ENCODE peak calls at places on chromosomes 11 and 22, in six cellular contexts. One of them, this sample, is unnamed.
A peak's percentile ranks its signal among the peaks of the same experiment; 100 is the strongest.

GRCh38 chr11:64809781-64810241 is 540 bp downstream of the MEN1 start:
- DNase-seq in suprapubic skin: no peak
- DNase-seq in lung: peak; percentile 36
- DNase-seq in stimulated activated CD4-positive, alpha-beta T cell treated with anti-CD3 and anti-CD28 coated beads, Interleukin-1b, Interleukin-23, amount 100 ng/mL, for 48 hours: no peak
- DNase-seq in heart right ventricle: no peak
- DNase-seq in activated CD8-positive, alpha-beta memory T cell treated with anti-CD3 and anti-CD28 coated beads for 4 hours: no peak
- DNase-seq in this sample: peak; percentile 80

GRCh38 chr11:67571443-67571842 is 12.2 kb upstream of the GSTP1 start:
- DNase-seq in suprapubic skin: no peak
- DNase-seq in heart right ventricle: no peak
- DNase-seq in stimulated activated CD4-positive, alpha-beta T cell treated with anti-CD3 and anti-CD28 coated beads, Interleukin-1b, Interleukin-23, amount 100 ng/mL, for 48 hours: no peak
- DNase-seq in lung: no peak
- DNase-seq in activated CD8-positive, alpha-beta memory T cell treated with anti-CD3 and anti-CD28 coated beads for 4 hours: no peak
- DNase-seq in this sample: no peak

GRCh38 chr22:40383905-40384304 is 13.5 kb downstream of the SGSM3 start:
- DNase-seq in stimulated activated CD4-positive, alpha-beta T cell treated with anti-CD3 and anti-CD28 coated beads, Interleukin-1b, Interleukin-23, amount 100 ng/mL, for 48 hours: no peak
- DNase-seq in activated CD8-positive, alpha-beta memory T cell treated with anti-CD3 and anti-CD28 coated beads for 4 hours: no peak
- DNase-seq in lung: no peak
- DNase-seq in heart right ventricle: no peak
- DNase-seq in suprapubic skin: no peak
- DNase-seq in this sample: no peak

GRCh38 chr11:66264893-66265292 is 3.5 kb upstream of the RAB1B start:
- DNase-seq in suprapubic skin: no peak
- DNase-seq in lung: no peak
- DNase-seq in stimulated activated CD4-positive, alpha-beta T cell treated with anti-CD3 and anti-CD28 coated beads, Interleukin-1b, Interleukin-23, amount 100 ng/mL, for 48 hours: peak; percentile 49
- DNase-seq in heart right ventricle: no peak
- DNase-seq in activated CD8-positive, alpha-beta memory T cell treated with anti-CD3 and anti-CD28 coated beads for 4 hours: no peak
- DNase-seq in this sample: no peak

GRCh38 chr22:41780714-41781507 is 19.6 kb upstream of the CCDC134 start:
- DNase-seq in stimulated activated CD4-positive, alpha-beta T cell treated with anti-CD3 and anti-CD28 coated beads, Interleukin-1b, Interleukin-23, amount 100 ng/mL, for 48 hours: peak; percentile 95
- DNase-seq in suprapubic skin: peak; percentile 80
- DNase-seq in heart right ventricle: peak; percentile 44
- DNase-seq in activated CD8-positive, alpha-beta memory T cell treated with anti-CD3 and anti-CD28 coated beads for 4 hours: peak; percentile 65
- DNase-seq in lung: peak; percentile 70
- DNase-seq in this sample: no peak

GRCh38 chr11:112795142-112795815 is 165.9 kb upstream of the NCAM1 start:
- DNase-seq in suprapubic skin: no peak
- DNase-seq in activated CD8-positive, alpha-beta memory T cell treated with anti-CD3 and anti-CD28 coated beads for 4 hours: no peak
- DNase-seq in lung: no peak
- DNase-seq in stimulated activated CD4-positive, alpha-beta T cell treated with anti-CD3 and anti-CD28 coated beads, Interleukin-1b, Interleukin-23, amount 100 ng/mL, for 48 hours: no peak
- DNase-seq in heart right ventricle: no peak
- DNase-seq in this sample: no peak

GRCh38 chr11:122122179-122122578 is 6.2 kb upstream of the BLID start:
- DNase-seq in activated CD8-positive, alpha-beta memory T cell treated with anti-CD3 and anti-CD28 coated beads for 4 hours: no peak
- DNase-seq in suprapubic skin: no peak
- DNase-seq in lung: no peak
- DNase-seq in stimulated activated CD4-positive, alpha-beta T cell treated with anti-CD3 and anti-CD28 coated beads, Interleukin-1b, Interleukin-23, amount 100 ng/mL, for 48 hours: no peak
- DNase-seq in heart right ventricle: no peak
- DNase-seq in this sample: no peak

GRCh38 chr11:12083380-12083779 is 27.0 kb upstream of the MICAL2 start:
- DNase-seq in stimulated activated CD4-positive, alpha-beta T cell treated with anti-CD3 and anti-CD28 coated beads, Interleukin-1b, Interleukin-23, amount 100 ng/mL, for 48 hours: no peak
- DNase-seq in suprapubic skin: peak; percentile 17
- DNase-seq in lung: no peak
- DNase-seq in activated CD8-positive, alpha-beta memory T cell treated with anti-CD3 and anti-CD28 coated beads for 4 hours: no peak
- DNase-seq in heart right ventricle: no peak
- DNase-seq in this sample: no peak

GRCh38 chr22:40312050-40312449 is 34.2 kb upstream of the ADSL start:
- DNase-seq in activated CD8-positive, alpha-beta memory T cell treated with anti-CD3 and anti-CD28 coated beads for 4 hours: no peak
- DNase-seq in heart right ventricle: no peak
- DNase-seq in suprapubic skin: no peak
- DNase-seq in stimulated activated CD4-positive, alpha-beta T cell treated with anti-CD3 and anti-CD28 coated beads, Interleukin-1b, Interleukin-23, amount 100 ng/mL, for 48 hours: no peak
- DNase-seq in lung: no peak
- DNase-seq in this sample: no peak

GRCh38 chr11:115421338-115422012 is 82.7 kb downstream of the CADM1 start:
- DNase-seq in heart right ventricle: no peak
- DNase-seq in lung: no peak
- DNase-seq in suprapubic skin: no peak
- DNase-seq in stimulated activated CD4-positive, alpha-beta T cell treated with anti-CD3 and anti-CD28 coated beads, Interleukin-1b, Interleukin-23, amount 100 ng/mL, for 48 hours: no peak
- DNase-seq in activated CD8-positive, alpha-beta memory T cell treated with anti-CD3 and anti-CD28 coated beads for 4 hours: no peak
- DNase-seq in this sample: no peak

GRCh38 chr11:69541501-69542313 is 60.2 kb downstream of the LINC01488 start:
- DNase-seq in stimulated activated CD4-positive, alpha-beta T cell treated with anti-CD3 and anti-CD28 coated beads, Interleukin-1b, Interleukin-23, amount 100 ng/mL, for 48 hours: no peak
- DNase-seq in suprapubic skin: peak; percentile 18
- DNase-seq in heart right ventricle: no peak
- DNase-seq in lung: peak; percentile 70
- DNase-seq in activated CD8-positive, alpha-beta memory T cell treated with anti-CD3 and anti-CD28 coated beads for 4 hours: no peak
- DNase-seq in this sample: peak; percentile 12

GRCh38 chr22:47128216-47129215 is 366.1 kb downstream of the TBC1D22A start:
- DNase-seq in lung: no peak
- DNase-seq in stimulated activated CD4-positive, alpha-beta T cell treated with anti-CD3 and anti-CD28 coated beads, Interleukin-1b, Interleukin-23, amount 100 ng/mL, for 48 hours: no peak
- DNase-seq in suprapubic skin: peak; percentile 57
- DNase-seq in activated CD8-positive, alpha-beta memory T cell treated with anti-CD3 and anti-CD28 coated beads for 4 hours: no peak
- DNase-seq in heart right ventricle: no peak
- DNase-seq in this sample: no peak

GRCh38 chr11:69217276-69218105 is 61.8 kb downstream of the SMIM38 start:
- DNase-seq in suprapubic skin: peak; percentile 52
- DNase-seq in activated CD8-positive, alpha-beta memory T cell treated with anti-CD3 and anti-CD28 coated beads for 4 hours: no peak
- DNase-seq in lung: no peak
- DNase-seq in stimulated activated CD4-positive, alpha-beta T cell treated with anti-CD3 and anti-CD28 coated beads, Interleukin-1b, Interleukin-23, amount 100 ng/mL, for 48 hours: no peak
- DNase-seq in heart right ventricle: no peak
- DNase-seq in this sample: no peak

GRCh38 chr11:12160680-12161079 is 50.3 kb downstream of the MICAL2 start:
- DNase-seq in lung: no peak
- DNase-seq in heart right ventricle: no peak
- DNase-seq in suprapubic skin: no peak
- DNase-seq in stimulated activated CD4-positive, alpha-beta T cell treated with anti-CD3 and anti-CD28 coated beads, Interleukin-1b, Interleukin-23, amount 100 ng/mL, for 48 hours: no peak
- DNase-seq in activated CD8-positive, alpha-beta memory T cell treated with anti-CD3 and anti-CD28 coated beads for 4 hours: no peak
- DNase-seq in this sample: no peak

GRCh38 chr11:114262681-114263509 is 33.3 kb upstream of the NNMT start:
- DNase-seq in heart right ventricle: no peak
- DNase-seq in lung: no peak
- DNase-seq in stimulated activated CD4-positive, alpha-beta T cell treated with anti-CD3 and anti-CD28 coated beads, Interleukin-1b, Interleukin-23, amount 100 ng/mL, for 48 hours: no peak
- DNase-seq in suprapubic skin: peak; percentile 34
- DNase-seq in activated CD8-positive, alpha-beta memory T cell treated with anti-CD3 and anti-CD28 coated beads for 4 hours: no peak
- DNase-seq in this sample: no peak

GRCh38 chr11:35905901-35906661 is 37.8 kb upstream of the LDLRAD3 start:
- DNase-seq in suprapubic skin: no peak
- DNase-seq in heart right ventricle: no peak
- DNase-seq in lung: peak; percentile 16
- DNase-seq in stimulated activated CD4-positive, alpha-beta T cell treated with anti-CD3 and anti-CD28 coated beads, Interleukin-1b, Interleukin-23, amount 100 ng/mL, for 48 hours: no peak
- DNase-seq in activated CD8-positive, alpha-beta memory T cell treated with anti-CD3 and anti-CD28 coated beads for 4 hours: no peak
- DNase-seq in this sample: no peak

GRCh38 chr22:26479043-26479791 is 4.4 kb downstream of the HPS4 start:
- DNase-seq in stimulated activated CD4-positive, alpha-beta T cell treated with anti-CD3 and anti-CD28 coated beads, Interleukin-1b, Interleukin-23, amount 100 ng/mL, for 48 hours: no peak
- DNase-seq in heart right ventricle: no peak
- DNase-seq in suprapubic skin: no peak
- DNase-seq in activated CD8-positive, alpha-beta memory T cell treated with anti-CD3 and anti-CD28 coated beads for 4 hours: no peak
- DNase-seq in lung: no peak
- DNase-seq in this sample: no peak

GRCh38 chr11:95413761-95414160 is 182.8 kb upstream of the SESN3 start:
- DNase-seq in lung: no peak
- DNase-seq in activated CD8-positive, alpha-beta memory T cell treated with anti-CD3 and anti-CD28 coated beads for 4 hours: no peak
- DNase-seq in heart right ventricle: no peak
- DNase-seq in suprapubic skin: no peak
- DNase-seq in stimulated activated CD4-positive, alpha-beta T cell treated with anti-CD3 and anti-CD28 coated beads, Interleukin-1b, Interleukin-23, amount 100 ng/mL, for 48 hours: no peak
- DNase-seq in this sample: no peak

GRCh38 chr11:110091995-110092576 is 1.1 kb upstream of the ZC3H12C start:
- DNase-seq in activated CD8-positive, alpha-beta memory T cell treated with anti-CD3 and anti-CD28 coated beads for 4 hours: no peak
- DNase-seq in suprapubic skin: no peak
- DNase-seq in stimulated activated CD4-positive, alpha-beta T cell treated with anti-CD3 and anti-CD28 coated beads, Interleukin-1b, Interleukin-23, amount 100 ng/mL, for 48 hours: no peak
- DNase-seq in lung: no peak
- DNase-seq in heart right ventricle: no peak
- DNase-seq in this sample: no peak

GRCh38 chr11:2664886-2665746 is 34.7 kb downstream of the KCNQ1OT1 start:
- DNase-seq in heart right ventricle: no peak
- DNase-seq in lung: no peak
- DNase-seq in activated CD8-positive, alpha-beta memory T cell treated with anti-CD3 and anti-CD28 coated beads for 4 hours: no peak
- DNase-seq in stimulated activated CD4-positive, alpha-beta T cell treated with anti-CD3 and anti-CD28 coated beads, Interleukin-1b, Interleukin-23, amount 100 ng/mL, for 48 hours: no peak
- DNase-seq in suprapubic skin: peak; percentile 48
- DNase-seq in this sample: no peak

GRCh38 chr11:19237381-19237780 is 3.4 kb downstream of the E2F8 start:
- DNase-seq in suprapubic skin: no peak
- DNase-seq in heart right ventricle: no peak
- DNase-seq in lung: no peak
- DNase-seq in activated CD8-positive, alpha-beta memory T cell treated with anti-CD3 and anti-CD28 coated beads for 4 hours: no peak
- DNase-seq in stimulated activated CD4-positive, alpha-beta T cell treated with anti-CD3 and anti-CD28 coated beads, Interleukin-1b, Interleukin-23, amount 100 ng/mL, for 48 hours: no peak
- DNase-seq in this sample: no peak

GRCh38 chr11:66100272-66101037 is 30.4 kb downstream of the PACS1 start:
- DNase-seq in heart right ventricle: peak; percentile 66
- DNase-seq in suprapubic skin: peak; percentile 74
- DNase-seq in activated CD8-positive, alpha-beta memory T cell treated with anti-CD3 and anti-CD28 coated beads for 4 hours: no peak
- DNase-seq in stimulated activated CD4-positive, alpha-beta T cell treated with anti-CD3 and anti-CD28 coated beads, Interleukin-1b, Interleukin-23, amount 100 ng/mL, for 48 hours: peak; percentile 68
- DNase-seq in lung: peak; percentile 64
- DNase-seq in this sample: peak; percentile 86

GRCh38 chr11:4071828-4072421 is 22.7 kb upstream of the RRM1 start:
- DNase-seq in heart right ventricle: no peak
- DNase-seq in suprapubic skin: no peak
- DNase-seq in stimulated activated CD4-positive, alpha-beta T cell treated with anti-CD3 and anti-CD28 coated beads, Interleukin-1b, Interleukin-23, amount 100 ng/mL, for 48 hours: no peak
- DNase-seq in lung: no peak
- DNase-seq in activated CD8-positive, alpha-beta memory T cell treated with anti-CD3 and anti-CD28 coated beads for 4 hours: no peak
- DNase-seq in this sample: no peak

GRCh38 chr22:41405588-41405987 is 23.8 kb downstream of the TEF start:
- DNase-seq in lung: no peak
- DNase-seq in activated CD8-positive, alpha-beta memory T cell treated with anti-CD3 and anti-CD28 coated beads for 4 hours: no peak
- DNase-seq in suprapubic skin: no peak
- DNase-seq in stimulated activated CD4-positive, alpha-beta T cell treated with anti-CD3 and anti-CD28 coated beads, Interleukin-1b, Interleukin-23, amount 100 ng/mL, for 48 hours: peak; percentile 44
- DNase-seq in heart right ventricle: no peak
- DNase-seq in this sample: no peak

GRCh38 chr22:46409631-46410210 is 74.2 kb downstream of the TRMU start:
- DNase-seq in stimulated activated CD4-positive, alpha-beta T cell treated with anti-CD3 and anti-CD28 coated beads, Interleukin-1b, Interleukin-23, amount 100 ng/mL, for 48 hours: no peak
- DNase-seq in activated CD8-positive, alpha-beta memory T cell treated with anti-CD3 and anti-CD28 coated beads for 4 hours: no peak
- DNase-seq in suprapubic skin: no peak
- DNase-seq in lung: no peak
- DNase-seq in heart right ventricle: no peak
- DNase-seq in this sample: no peak

GRCh38 chr11:78752528-78752927 is 177.9 kb upstream of the NARS2 start:
- DNase-seq in activated CD8-positive, alpha-beta memory T cell treated with anti-CD3 and anti-CD28 coated beads for 4 hours: no peak
- DNase-seq in lung: no peak
- DNase-seq in suprapubic skin: no peak
- DNase-seq in heart right ventricle: no peak
- DNase-seq in stimulated activated CD4-positive, alpha-beta T cell treated with anti-CD3 and anti-CD28 coated beads, Interleukin-1b, Interleukin-23, amount 100 ng/mL, for 48 hours: no peak
- DNase-seq in this sample: no peak

GRCh38 chr22:27416553-27417427 is 384.8 kb downstream of the MN1 start:
- DNase-seq in stimulated activated CD4-positive, alpha-beta T cell treated with anti-CD3 and anti-CD28 coated beads, Interleukin-1b, Interleukin-23, amount 100 ng/mL, for 48 hours: no peak
- DNase-seq in heart right ventricle: no peak
- DNase-seq in activated CD8-positive, alpha-beta memory T cell treated with anti-CD3 and anti-CD28 coated beads for 4 hours: no peak
- DNase-seq in lung: no peak
- DNase-seq in suprapubic skin: no peak
- DNase-seq in this sample: no peak

GRCh38 chr11:12808519-12808918 is 134.3 kb downstream of the TEAD1 start:
- DNase-seq in suprapubic skin: no peak
- DNase-seq in activated CD8-positive, alpha-beta memory T cell treated with anti-CD3 and anti-CD28 coated beads for 4 hours: no peak
- DNase-seq in heart right ventricle: no peak
- DNase-seq in lung: no peak
- DNase-seq in stimulated activated CD4-positive, alpha-beta T cell treated with anti-CD3 and anti-CD28 coated beads, Interleukin-1b, Interleukin-23, amount 100 ng/mL, for 48 hours: no peak
- DNase-seq in this sample: no peak

GRCh38 chr11:47523491-47524199 is 29.3 kb downstream of the CELF1 start:
- DNase-seq in lung: no peak
- DNase-seq in activated CD8-positive, alpha-beta memory T cell treated with anti-CD3 and anti-CD28 coated beads for 4 hours: peak; percentile 25
- DNase-seq in stimulated activated CD4-positive, alpha-beta T cell treated with anti-CD3 and anti-CD28 coated beads, Interleukin-1b, Interleukin-23, amount 100 ng/mL, for 48 hours: peak; percentile 32
- DNase-seq in heart right ventricle: no peak
- DNase-seq in suprapubic skin: no peak
- DNase-seq in this sample: no peak

GRCh38 chr11:62439785-62440602 is 21.2 kb downstream of the SCGB1A1 start:
- DNase-seq in stimulated activated CD4-positive, alpha-beta T cell treated with anti-CD3 and anti-CD28 coated beads, Interleukin-1b, Interleukin-23, amount 100 ng/mL, for 48 hours: no peak
- DNase-seq in activated CD8-positive, alpha-beta memory T cell treated with anti-CD3 and anti-CD28 coated beads for 4 hours: no peak
- DNase-seq in heart right ventricle: peak; percentile 31
- DNase-seq in lung: no peak
- DNase-seq in suprapubic skin: peak; percentile 78
- DNase-seq in this sample: no peak